ENCODE peak calls at places on chromosomes 6 and 20, in seven cellular contexts. C, Y, J, H, Q, A and R are unnamed samples.

GRCh38 chr20:36082516-36082915 is 72.0 kb upstream of the EPB41L1 start:
- DNase-seq in Q (no peak), J (no peak), C (no peak), A (no peak), H (no peak), Y (no peak), R (no peak)

GRCh38 chr20:14757728-14758127 is 420.3 kb upstream of the FLRT3 start:
- DNase-seq in Q (no peak), H (no peak), C (no peak), A (no peak), Y (no peak), J (no peak), R (no peak)

GRCh38 chr20:63351811-63352591 is 9.1 kb downstream of the CHRNA4 start:
- DNase-seq in Y (no peak), H (no peak), A (no peak), J (peak; percentile 29), Q (no peak), C (no peak), R (peak; percentile 50)

GRCh38 chr6:2990179-2990931 is 9.3 kb upstream of the NQO2 start:
- DNase-seq in Q (peak; percentile 48), C (no peak), A (peak; percentile 60), H (peak; percentile 34), J (peak; percentile 34), Y (peak; percentile 69), R (no peak)

GRCh38 chr6:44237021-44237812 is 9.7 kb upstream of the HSP90AB1 start:
- DNase-seq in C (peak; percentile 71), H (peak; percentile 66), Y (peak; percentile 100), A (peak; percentile 98), Q (peak; percentile 90), J (peak; percentile 96), R (no peak)

GRCh38 chr20:3010985-3011723 is 32.3 kb upstream of the GNRH2 start:
- DNase-seq in A (no peak), C (no peak), Q (peak; percentile 19), J (no peak), Y (peak; percentile 72), H (no peak), R (no peak)

GRCh38 chr6:19818805-19819204 is 18.4 kb upstream of the ID4 start:
- DNase-seq in Q (no peak), Y (peak; percentile 34), A (no peak), C (no peak), J (no peak), H (no peak), R (no peak)

GRCh38 chr6:108597601-108598315 is 37.0 kb downstream of the FOXO3 start:
- DNase-seq in Y (no peak), C (no peak), J (no peak), Q (no peak), H (no peak), A (no peak), R (no peak)

GRCh38 chr20:3240776-3241363 is 1.9 kb upstream of the SLC4A11 start:
- DNase-seq in H (no peak), A (no peak), C (no peak), Q (no peak), J (no peak), Y (no peak), R (no peak)

GRCh38 chr6:33752139-33753015 is 5.7 kb upstream of the IP6K3 start:
- DNase-seq in A (no peak), H (no peak), C (no peak), Y (no peak), Q (no peak), J (no peak), R (no peak)

GRCh38 chr20:51339721-51340450 is 202.6 kb downstream of the NFATC2 start:
- DNase-seq in C (no peak), J (no peak), H (no peak), A (no peak), Y (no peak), Q (no peak), R (no peak)

GRCh38 chr20:36760647-36761046 is 12.9 kb downstream of the DSN1 start:
- DNase-seq in J (no peak), A (no peak), Q (no peak), C (no peak), Y (no peak), H (no peak), R (no peak)

GRCh38 chr6:147000545-147001488 is 203.4 kb upstream of the STXBP5 start:
- DNase-seq in H (no peak), C (no peak), A (no peak), Y (peak; percentile 76), Q (peak; percentile 80), J (no peak), R (no peak)

GRCh38 chr6:31096215-31096614 is 16.2 kb downstream of the C6orf15 start:
- DNase-seq in H (no peak), J (no peak), Q (no peak), A (no peak), C (no peak), Y (no peak), R (no peak)

GRCh38 chr20:38139919-38140753 is 24.9 kb downstream of the TGM2 start:
- DNase-seq in Q (peak; percentile 37), J (no peak), A (peak; percentile 31), H (no peak), Y (no peak), C (no peak), R (no peak)

GRCh38 chr6:48826884-48827701 is 636.0 kb downstream of the MMUT start:
- DNase-seq in Y (peak; percentile 97), H (no peak), J (no peak), Q (peak; percentile 89), A (peak; percentile 98), C (no peak), R (no peak)

GRCh38 chr6:116100419-116101297 is at the start of gene NT5DC1:
- DNase-seq in H (peak; percentile 72), C (peak; percentile 85), Q (peak; percentile 81), J (peak; percentile 88), A (peak; percentile 76), Y (peak; percentile 86), R (peak; percentile 65)

GRCh38 chr6:105808571-105808970 is 277.6 kb upstream of the PRDM1 start:
- DNase-seq in C (no peak), J (no peak), Q (no peak), A (no peak), H (no peak), Y (no peak), R (no peak)

GRCh38 chr20:11394145-11394833 is 523.4 kb upstream of the BTBD3 start:
- DNase-seq in Y (peak; percentile 95), H (no peak), C (no peak), Q (peak; percentile 48), J (no peak), A (no peak), R (no peak)

GRCh38 chr6:20708367-20709124 is 174.3 kb downstream of the CDKAL1 start:
- DNase-seq in H (no peak), Q (peak; percentile 41), Y (no peak), A (no peak), J (no peak), C (no peak), R (no peak)

GRCh38 chr6:34272022-34272926 is 23.5 kb upstream of the SMIM29 start:
- DNase-seq in Q (no peak), H (no peak), J (no peak), A (no peak), Y (no peak), C (no peak), R (no peak)

GRCh38 chr6:139821669-139822223 is 447.3 kb upstream of the CITED2 start:
- DNase-seq in Q (no peak), C (no peak), Y (no peak), A (no peak), J (no peak), H (no peak), R (no peak)